ENCODE peak calls at places on chromosome 7, in nine cellular contexts. J, Y, S, A, F, V, O, B and X are unnamed samples.
A peak's percentile ranks its signal among the peaks of the same experiment; 100 is the strongest.

GRCh38 chr7:51315393-51316261 is 982 bp downstream of the COBL start:
- DNase-seq in V (peak; percentile 75), O (peak; percentile 49), B (no peak), Y (no peak), F (peak; percentile 83), J (peak; percentile 8), S (peak; percentile 78), A (peak; percentile 61), X (peak; percentile 58)

GRCh38 chr7:106820321-106821217 is 44.5 kb upstream of the PIK3CG start:
- DNase-seq in O (no peak), F (no peak), A (peak; percentile 69), S (no peak), B (no peak), V (no peak), J (peak; percentile 19), Y (no peak), X (no peak)

GRCh38 chr7:12647364-12648219 is 39.8 kb upstream of the ARL4A start:
- DNase-seq in S (no peak), Y (no peak), B (no peak), A (peak; percentile 68), V (no peak), O (peak; percentile 70), J (peak; percentile 62), F (peak; percentile 56), X (no peak)

GRCh38 chr7:138478499-138478908 is 18.4 kb downstream of the TRIM24 start:
- DNase-seq in O (no peak), J (peak; percentile 7), V (no peak), F (no peak), Y (no peak), S (no peak), A (peak; percentile 41), B (no peak), X (no peak)

GRCh38 chr7:18761046-18761445 is 265.5 kb downstream of the HDAC9 start:
- DNase-seq in J (no peak), F (no peak), O (no peak), V (no peak), Y (no peak), S (no peak), B (no peak), A (peak; percentile 43), X (no peak)

GRCh38 chr7:140640060-140640611 is 477 bp downstream of the DENND2A start:
- DNase-seq in V (no peak), B (no peak), A (peak; percentile 76), F (no peak), Y (no peak), O (no peak), J (peak; percentile 52), S (peak; percentile 45), X (peak; percentile 91)

GRCh38 chr7:117937726-117938483 is 64.7 kb upstream of the CTTNBP2 start:
- DNase-seq in S (no peak), B (no peak), O (no peak), F (no peak), Y (no peak), V (no peak), A (no peak), J (no peak), X (no peak)

GRCh38 chr7:45592230-45592991 is 18.2 kb downstream of the ADCY1 start:
- DNase-seq in B (no peak), V (no peak), O (peak; percentile 35), A (no peak), Y (no peak), F (no peak), J (no peak), S (no peak), X (peak; percentile 69)

GRCh38 chr7:115910541-115911164 is 119.9 kb downstream of the TFEC start:
- DNase-seq in S (peak; percentile 9), O (no peak), V (no peak), J (peak; percentile 61), B (no peak), Y (no peak), A (peak; percentile 59), F (peak; percentile 79), X (peak; percentile 1)

GRCh38 chr7:70659263-70659662 is 472.7 kb upstream of the GALNT17 start:
- DNase-seq in J (no peak), O (no peak), V (no peak), A (no peak), B (no peak), F (no peak), Y (no peak), S (no peak), X (no peak)